ENCODE peak calls at places on chromosomes 12 and 14, in four cellular contexts. K, T, J and P are unnamed samples.
A peak's percentile ranks its signal among the peaks of the same experiment; 100 is the strongest.

GRCh38 chr12:132236129-132236929 is 92.1 kb downstream of the NOC4L start:
- DNase-seq in K (no peak), T (no peak), J (no peak), P (no peak)

GRCh38 chr14:99566009-99566389 is 38.0 kb downstream of the CCDC85C start:
- DNase-seq in K (no peak), T (no peak), J (no peak), P (peak; percentile 71)

GRCh38 chr14:68627868-68628604 is 164.8 kb downstream of the ZFP36L1 start:
- DNase-seq in K (peak; percentile 62), T (peak; percentile 92), J (peak; percentile 83), P (no peak)

GRCh38 chr12:22443379-22444316 is 100.7 kb downstream of the C2CD5 start:
- DNase-seq in K (peak; percentile 62), T (peak; percentile 93), J (peak; percentile 27), P (peak; percentile 46)

GRCh38 chr12:113189361-113189760 is 3.8 kb downstream of the RITA1 start:
- DNase-seq in K (no peak), T (no peak), J (no peak), P (no peak)

GRCh38 chr12:72570601-72571000 is 298.4 kb downstream of the TRHDE start:
- DNase-seq in K (no peak), T (peak; percentile 78), J (no peak), P (no peak)

GRCh38 chr12:120618954-120619615 is 21.3 kb upstream of the CABP1 start:
- DNase-seq in K (no peak), T (no peak), J (no peak), P (no peak)

GRCh38 chr12:98058838-98059237 is 456.6 kb upstream of the TMPO start:
- DNase-seq in K (no peak), T (no peak), J (no peak), P (peak; percentile 90)

GRCh38 chr12:82176016-82176415 is 182.2 kb downstream of the CCDC59 start:
- DNase-seq in K (no peak), T (no peak), J (no peak), P (no peak)

GRCh38 chr12:53677612-53678133 is 1.8 kb upstream of the ATP5MC2 start:
- DNase-seq in K (no peak), T (no peak), J (no peak), P (no peak)

GRCh38 chr12:110001596-110001995 is 2.4 kb downstream of the ANKRD13A start:
- DNase-seq in K (no peak), T (no peak), J (no peak), P (no peak)

GRCh38 chr12:123119808-123120207 is 31.1 kb downstream of the PITPNM2 start:
- DNase-seq in K (peak; percentile 50), T (peak; percentile 36), J (no peak), P (no peak)

GRCh38 chr12:123660328-123660727 is 10.6 kb upstream of the TCTN2 start:
- DNase-seq in K (no peak), T (no peak), J (no peak), P (no peak)

GRCh38 chr14:67883717-67884116 is 64.1 kb downstream of the RAD51B start:
- DNase-seq in K (no peak), T (no peak), J (no peak), P (no peak)

GRCh38 chr14:69812725-69813124 is 15.7 kb upstream of the SLC10A1 start:
- DNase-seq in K (no peak), T (no peak), J (no peak), P (no peak)

GRCh38 chr14:64761441-64762043 is 57.3 kb downstream of the PLEKHG3 start:
- DNase-seq in K (no peak), T (no peak), J (no peak), P (peak; percentile 90)

GRCh38 chr12:3662516-3662915 is 90.4 kb downstream of the CRACR2A start:
- DNase-seq in K (no peak), T (no peak), J (no peak), P (no peak)

GRCh38 chr12:25794580-25794979 is 163.9 kb upstream of the RASSF8 start:
- DNase-seq in K (no peak), T (no peak), J (no peak), P (no peak)

GRCh38 chr12:57621497-57622292 is 10.5 kb downstream of the ARHGEF25 start:
- DNase-seq in K (peak; percentile 73), T (peak; percentile 93), J (peak; percentile 71), P (no peak)

GRCh38 chr14:24633353-24633752 is 637 bp downstream of the GZMB start:
- DNase-seq in K (no peak), T (no peak), J (no peak), P (no peak)

GRCh38 chr12:9792961-9793617 is 32.4 kb upstream of the CD69 start:
- DNase-seq in K (no peak), T (no peak), J (no peak), P (no peak)

GRCh38 chr12:121124402-121125109 is 8.1 kb upstream of the P2RX7 start:
- DNase-seq in K (no peak), T (peak; percentile 79), J (no peak), P (no peak)

GRCh38 chr14:54312166-54312801 is 84.5 kb upstream of the CDKN3 start:
- DNase-seq in K (no peak), T (no peak), J (no peak), P (no peak)